ENCODE peak calls at places on chromosomes 4 and X, in six cellular contexts. One of them, this sample, is unnamed.

GRCh38 chr4:140556372-140557085 is 12.2 kb downstream of the UCP1 start:
- DNase-seq in right atrium auricular region: no peak
- DNase-seq in left lung: no peak
- DNase-seq in astrocyte of the spinal cord: no peak
- DNase-seq in lower lobe of right lung: no peak
- DNase-seq in cardiac muscle cell: no peak
- DNase-seq in this sample: no peak

GRCh38 chr4:153232768-153233167 is 28.5 kb downstream of the TRIM2 start:
- DNase-seq in astrocyte of the spinal cord: no peak
- DNase-seq in right atrium auricular region: no peak
- DNase-seq in left lung: no peak
- DNase-seq in lower lobe of right lung: no peak
- DNase-seq in cardiac muscle cell: no peak
- DNase-seq in this sample: no peak

GRCh38 chrX:101759000-101759399 is 99.3 kb upstream of the ARMCX2 start:
- DNase-seq in lower lobe of right lung: no peak
- DNase-seq in astrocyte of the spinal cord: peak
- DNase-seq in left lung: no peak
- DNase-seq in cardiac muscle cell: peak
- DNase-seq in right atrium auricular region: no peak
- DNase-seq in this sample: peak

GRCh38 chrX:39507034-39507433 is 590.7 kb downstream of the BCOR start:
- DNase-seq in astrocyte of the spinal cord: no peak
- DNase-seq in left lung: no peak
- DNase-seq in cardiac muscle cell: no peak
- DNase-seq in lower lobe of right lung: no peak
- DNase-seq in right atrium auricular region: no peak
- DNase-seq in this sample: no peak

GRCh38 chr4:164293181-164293580 is 460.8 kb upstream of the SMIM31 start:
- DNase-seq in lower lobe of right lung: no peak
- DNase-seq in right atrium auricular region: no peak
- DNase-seq in cardiac muscle cell: no peak
- DNase-seq in astrocyte of the spinal cord: no peak
- DNase-seq in left lung: no peak
- DNase-seq in this sample: no peak

GRCh38 chr4:15963568-15963967 is 593 bp upstream of the FGFBP2 start:
- DNase-seq in left lung: no peak
- DNase-seq in right atrium auricular region: no peak
- DNase-seq in cardiac muscle cell: no peak
- DNase-seq in lower lobe of right lung: peak
- DNase-seq in astrocyte of the spinal cord: no peak
- DNase-seq in this sample: no peak

GRCh38 chrX:136457303-136457917 is 30.3 kb upstream of the BRS3 start:
- DNase-seq in left lung: no peak
- DNase-seq in lower lobe of right lung: no peak
- DNase-seq in astrocyte of the spinal cord: no peak
- DNase-seq in right atrium auricular region: no peak
- DNase-seq in cardiac muscle cell: no peak
- DNase-seq in this sample: no peak

GRCh38 chr4:19005211-19005610 is 983.7 kb upstream of the LCORL start:
- DNase-seq in right atrium auricular region: no peak
- DNase-seq in astrocyte of the spinal cord: peak
- DNase-seq in left lung: no peak
- DNase-seq in cardiac muscle cell: peak
- DNase-seq in lower lobe of right lung: no peak
- DNase-seq in this sample: peak

GRCh38 chrX:132059973-132060540 is 37.0 kb downstream of the STK26 start:
- DNase-seq in left lung: no peak
- DNase-seq in lower lobe of right lung: no peak
- DNase-seq in cardiac muscle cell: no peak
- DNase-seq in right atrium auricular region: no peak
- DNase-seq in astrocyte of the spinal cord: no peak
- DNase-seq in this sample: no peak

GRCh38 chr4:7377223-7377865 is 57.4 kb downstream of the PSAPL1 start:
- DNase-seq in right atrium auricular region: no peak
- DNase-seq in lower lobe of right lung: no peak
- DNase-seq in left lung: no peak
- DNase-seq in cardiac muscle cell: no peak
- DNase-seq in astrocyte of the spinal cord: no peak
- DNase-seq in this sample: no peak

GRCh38 chr4:87270144-87270543 is 49.7 kb upstream of the KLHL8 start:
- DNase-seq in right atrium auricular region: no peak
- DNase-seq in lower lobe of right lung: no peak
- DNase-seq in cardiac muscle cell: peak
- DNase-seq in left lung: no peak
- DNase-seq in astrocyte of the spinal cord: peak
- DNase-seq in this sample: peak

GRCh38 chrX:50769389-50770063 is 44.5 kb downstream of the SHROOM4 start:
- DNase-seq in lower lobe of right lung: no peak
- DNase-seq in cardiac muscle cell: no peak
- DNase-seq in left lung: no peak
- DNase-seq in astrocyte of the spinal cord: no peak
- DNase-seq in right atrium auricular region: no peak
- DNase-seq in this sample: no peak

GRCh38 chrX:103234869-103235268 is 20.0 kb downstream of the BEX4 start:
- DNase-seq in astrocyte of the spinal cord: no peak
- DNase-seq in right atrium auricular region: no peak
- DNase-seq in lower lobe of right lung: no peak
- DNase-seq in left lung: no peak
- DNase-seq in cardiac muscle cell: no peak
- DNase-seq in this sample: no peak

GRCh38 chr4:25165916-25166315 is 5.7 kb upstream of the SEPSECS start:
- DNase-seq in lower lobe of right lung: no peak
- DNase-seq in right atrium auricular region: no peak
- DNase-seq in cardiac muscle cell: no peak
- DNase-seq in astrocyte of the spinal cord: no peak
- DNase-seq in left lung: no peak
- DNase-seq in this sample: no peak

GRCh38 chr4:73445383-73446335 is 9.6 kb downstream of the AFP start:
- DNase-seq in left lung: no peak
- DNase-seq in cardiac muscle cell: no peak
- DNase-seq in astrocyte of the spinal cord: no peak
- DNase-seq in right atrium auricular region: no peak
- DNase-seq in lower lobe of right lung: no peak
- DNase-seq in this sample: no peak

GRCh38 chrX:42941671-42942070 is 163.7 kb upstream of the PPP1R2C start:
- DNase-seq in cardiac muscle cell: no peak
- DNase-seq in right atrium auricular region: no peak
- DNase-seq in astrocyte of the spinal cord: no peak
- DNase-seq in lower lobe of right lung: no peak
- DNase-seq in left lung: no peak
- DNase-seq in this sample: no peak

GRCh38 chrX:42948723-42949122 is 170.8 kb upstream of the PPP1R2C start:
- DNase-seq in right atrium auricular region: no peak
- DNase-seq in astrocyte of the spinal cord: no peak
- DNase-seq in lower lobe of right lung: no peak
- DNase-seq in left lung: no peak
- DNase-seq in cardiac muscle cell: no peak
- DNase-seq in this sample: no peak

GRCh38 chrX:42946544-42947223 is 168.7 kb upstream of the PPP1R2C start:
- DNase-seq in lower lobe of right lung: no peak
- DNase-seq in left lung: no peak
- DNase-seq in astrocyte of the spinal cord: no peak
- DNase-seq in right atrium auricular region: no peak
- DNase-seq in cardiac muscle cell: no peak
- DNase-seq in this sample: no peak

GRCh38 chrX:42943051-42943450 is 165.1 kb upstream of the PPP1R2C start:
- DNase-seq in cardiac muscle cell: peak
- DNase-seq in right atrium auricular region: no peak
- DNase-seq in left lung: no peak
- DNase-seq in lower lobe of right lung: no peak
- DNase-seq in astrocyte of the spinal cord: no peak
- DNase-seq in this sample: no peak

DNA sequence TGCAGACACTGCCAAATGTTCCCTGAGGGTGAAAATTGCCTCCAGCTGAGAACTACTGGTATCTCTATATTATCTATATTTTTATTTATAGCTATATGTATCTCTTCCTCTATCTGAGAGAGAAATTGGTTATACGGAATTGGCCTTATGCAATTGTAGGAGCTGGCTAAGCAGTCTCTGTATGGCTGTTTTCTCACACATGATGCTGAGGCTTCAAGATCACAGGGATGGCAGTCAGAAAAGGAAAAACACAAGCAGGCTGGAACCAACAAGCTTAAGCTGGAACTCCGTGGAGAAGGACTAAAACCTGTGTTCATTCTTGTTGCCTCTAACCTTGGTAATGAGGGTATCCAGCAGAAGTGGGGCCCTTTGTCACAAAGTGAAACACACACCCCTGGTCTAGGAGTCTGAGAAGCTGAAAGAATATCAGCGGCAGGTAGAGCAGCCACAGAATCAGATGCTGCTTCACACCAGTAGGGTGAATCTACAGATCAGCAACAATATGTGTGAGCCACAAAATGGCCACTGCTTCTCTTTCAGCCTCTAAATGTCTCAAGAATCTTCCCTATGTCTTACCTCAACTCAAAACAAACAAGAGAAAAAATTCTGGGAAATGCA is 166.5 kb upstream of the PPP1R2C start:
- DNase-seq in lower lobe of right lung: no peak
- DNase-seq in right atrium auricular region: no peak
- DNase-seq in left lung: no peak
- DNase-seq in astrocyte of the spinal cord: no peak
- DNase-seq in cardiac muscle cell: no peak
- DNase-seq in this sample: no peak
- TF ChIP-seq CTCF in lower lobe of right lung: no peak
- TF ChIP-seq CTCF in right atrium auricular region: no peak
- TF ChIP-seq CTCF in left lung: no peak
- TF ChIP-seq CTCF in astrocyte of the spinal cord: no peak
- TF ChIP-seq CTCF in cardiac muscle cell: no peak
- TF ChIP-seq CTCF in this sample: no peak

GRCh38 chr4:123546123-123546654 is 149.6 kb downstream of the SPRY1 start:
- DNase-seq in left lung: no peak
- DNase-seq in astrocyte of the spinal cord: no peak
- DNase-seq in right atrium auricular region: no peak
- DNase-seq in lower lobe of right lung: no peak
- DNase-seq in cardiac muscle cell: no peak
- DNase-seq in this sample: no peak

GRCh38 chr4:123545569-123546122 is 149.1 kb downstream of the SPRY1 start:
- DNase-seq in right atrium auricular region: no peak
- DNase-seq in cardiac muscle cell: no peak
- DNase-seq in left lung: no peak
- DNase-seq in lower lobe of right lung: no peak
- DNase-seq in astrocyte of the spinal cord: no peak
- DNase-seq in this sample: no peak

GRCh38 chr4:123547818-123548200 is 151.2 kb downstream of the SPRY1 start:
- DNase-seq in right atrium auricular region: no peak
- DNase-seq in cardiac muscle cell: no peak
- DNase-seq in left lung: no peak
- DNase-seq in lower lobe of right lung: no peak
- DNase-seq in astrocyte of the spinal cord: no peak
- DNase-seq in this sample: no peak

GRCh38 chr4:123546661-123547060 is 150.1 kb downstream of the SPRY1 start:
- DNase-seq in astrocyte of the spinal cord: no peak
- DNase-seq in left lung: no peak
- DNase-seq in lower lobe of right lung: no peak
- DNase-seq in cardiac muscle cell: no peak
- DNase-seq in right atrium auricular region: no peak
- DNase-seq in this sample: no peak

GRCh38 chr4:123547167-123547817 is 150.7 kb downstream of the SPRY1 start:
- DNase-seq in cardiac muscle cell: no peak
- DNase-seq in lower lobe of right lung: peak
- DNase-seq in left lung: peak
- DNase-seq in right atrium auricular region: no peak
- DNase-seq in astrocyte of the spinal cord: no peak
- DNase-seq in this sample: no peak
- H3K4me3 ChIP-seq in cardiac muscle cell: no peak
- H3K4me3 ChIP-seq in lower lobe of right lung: peak
- H3K4me3 ChIP-seq in left lung: peak
- H3K4me3 ChIP-seq in right atrium auricular region: no peak
- H3K4me3 ChIP-seq in astrocyte of the spinal cord: no peak
- H3K4me3 ChIP-seq in this sample: no peak

DNA sequence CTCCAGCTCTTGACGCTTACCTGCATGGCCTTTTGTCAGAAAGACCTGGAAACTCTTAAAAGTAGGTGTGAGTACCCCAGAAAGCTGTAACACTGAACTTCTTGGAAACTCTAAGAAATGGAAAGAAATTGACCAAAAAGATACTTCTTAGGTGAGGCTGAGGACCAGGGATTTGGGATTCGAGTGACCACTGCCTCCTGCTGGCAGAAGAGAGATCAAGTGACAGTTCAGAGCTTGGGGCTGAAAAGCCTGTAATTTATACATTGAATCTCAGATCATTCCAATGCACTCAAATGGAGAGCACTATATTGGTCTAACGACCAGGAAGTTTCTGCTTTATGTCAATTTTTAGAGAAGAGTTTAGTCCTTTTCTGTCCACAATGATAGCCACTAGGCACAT is 204.6 kb downstream of the PDGFRA start:
- DNase-seq in lower lobe of right lung: no peak
- DNase-seq in astrocyte of the spinal cord: peak
- DNase-seq in left lung: no peak
- DNase-seq in right atrium auricular region: no peak
- DNase-seq in cardiac muscle cell: peak
- DNase-seq in this sample: no peak
- TF ChIP-seq CTCF in lower lobe of right lung: peak
- TF ChIP-seq CTCF in astrocyte of the spinal cord: peak
- TF ChIP-seq CTCF in left lung: peak
- TF ChIP-seq CTCF in right atrium auricular region: peak
- TF ChIP-seq CTCF in cardiac muscle cell: peak
- TF ChIP-seq CTCF in this sample: peak

GRCh38 chr4:144816668-144817067 is 170.7 kb downstream of the HHIP start:
- DNase-seq in lower lobe of right lung: no peak
- DNase-seq in left lung: no peak
- DNase-seq in right atrium auricular region: no peak
- DNase-seq in cardiac muscle cell: no peak
- DNase-seq in astrocyte of the spinal cord: no peak
- DNase-seq in this sample: no peak
- H3K4me3 ChIP-seq in lower lobe of right lung: no peak
- H3K4me3 ChIP-seq in left lung: no peak
- H3K4me3 ChIP-seq in right atrium auricular region: no peak
- H3K4me3 ChIP-seq in cardiac muscle cell: no peak
- H3K4me3 ChIP-seq in astrocyte of the spinal cord: no peak
- H3K4me3 ChIP-seq in this sample: no peak

DNA sequence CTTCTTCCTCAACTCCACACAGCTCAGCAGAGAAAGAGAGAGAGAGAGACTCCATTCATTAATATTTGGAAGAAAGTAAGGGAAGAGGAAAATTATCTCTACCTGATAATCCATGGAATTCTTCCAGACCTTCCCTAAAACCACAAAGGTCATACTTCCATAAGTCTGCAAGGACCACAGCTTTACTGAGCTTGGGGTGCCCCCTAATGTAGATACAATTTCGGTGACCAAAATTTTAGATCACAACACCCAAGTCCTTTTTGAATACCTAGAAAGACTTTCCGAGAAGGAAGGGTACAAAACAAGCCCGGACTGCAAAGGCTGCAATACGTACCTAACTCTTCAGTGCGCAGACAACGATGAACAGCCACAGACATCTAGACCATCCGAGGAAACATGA is 523.9 kb downstream of the GLUD2 start:
- DNase-seq in left lung: no peak
- DNase-seq in astrocyte of the spinal cord: no peak
- DNase-seq in cardiac muscle cell: no peak
- DNase-seq in right atrium auricular region: no peak
- DNase-seq in lower lobe of right lung: no peak
- DNase-seq in this sample: no peak
- TF ChIP-seq CTCF in left lung: no peak
- TF ChIP-seq CTCF in astrocyte of the spinal cord: no peak
- TF ChIP-seq CTCF in cardiac muscle cell: no peak
- TF ChIP-seq CTCF in right atrium auricular region: no peak
- TF ChIP-seq CTCF in lower lobe of right lung: no peak
- TF ChIP-seq CTCF in this sample: no peak